ENCODE peak calls at places on chromosome 1, in five cellular contexts. One of them, this sample, is unnamed.

GRCh38 chr1:28265577-28265976 is 6.3 kb downstream of the SESN2 start:
- DNase-seq in cardiac muscle cell: no peak
- DNase-seq in CD8-positive, alpha-beta T cell: no peak
- DNase-seq in A673: no peak
- DNase-seq in upper lobe of right lung: no peak
- DNase-seq in this sample: no peak

GRCh38 chr1:115714572-115715141 is 53.9 kb downstream of the CASQ2 start:
- DNase-seq in cardiac muscle cell: no peak
- DNase-seq in CD8-positive, alpha-beta T cell: no peak
- DNase-seq in A673: no peak
- DNase-seq in upper lobe of right lung: no peak
- DNase-seq in this sample: no peak

GRCh38 chr1:30257322-30257721 is 466.1 kb downstream of the MATN1 start:
- DNase-seq in cardiac muscle cell: no peak
- DNase-seq in CD8-positive, alpha-beta T cell: no peak
- DNase-seq in A673: no peak
- DNase-seq in upper lobe of right lung: no peak
- DNase-seq in this sample: no peak

GRCh38 chr1:182274618-182275017 is 117.0 kb downstream of the GLUL start:
- DNase-seq in cardiac muscle cell: no peak
- DNase-seq in CD8-positive, alpha-beta T cell: no peak
- DNase-seq in A673: no peak
- DNase-seq in upper lobe of right lung: no peak
- DNase-seq in this sample: no peak

GRCh38 chr1:234600418-234601216 is 9.4 kb downstream of the IRF2BP2 start:
- DNase-seq in cardiac muscle cell: no peak
- DNase-seq in CD8-positive, alpha-beta T cell: no peak
- DNase-seq in A673: peak; percentile 25
- DNase-seq in upper lobe of right lung: no peak
- DNase-seq in this sample: peak; percentile 68

GRCh38 chr1:2415801-2416208 is 3.4 kb upstream of the PEX10 start:
- DNase-seq in cardiac muscle cell: no peak
- DNase-seq in CD8-positive, alpha-beta T cell: peak; percentile 35
- DNase-seq in A673: no peak
- DNase-seq in upper lobe of right lung: no peak
- DNase-seq in this sample: no peak

GRCh38 chr1:3910769-3911520 is 10.9 kb upstream of the C1orf174 start:
- DNase-seq in cardiac muscle cell: peak; percentile 80
- DNase-seq in CD8-positive, alpha-beta T cell: peak; percentile 60
- DNase-seq in A673: peak; percentile 78
- DNase-seq in upper lobe of right lung: peak; percentile 89
- DNase-seq in this sample: peak; percentile 85

GRCh38 chr1:9593492-9594465 is 5.1 kb downstream of the TMEM201 start:
- DNase-seq in cardiac muscle cell: peak; percentile 94
- DNase-seq in CD8-positive, alpha-beta T cell: no peak
- DNase-seq in A673: peak; percentile 97
- DNase-seq in upper lobe of right lung: peak; percentile 71
- DNase-seq in this sample: peak; percentile 85

GRCh38 chr1:172500207-172500606 is 32.7 kb upstream of the SUCO start:
- DNase-seq in cardiac muscle cell: no peak
- DNase-seq in CD8-positive, alpha-beta T cell: no peak
- DNase-seq in A673: no peak
- DNase-seq in upper lobe of right lung: no peak
- DNase-seq in this sample: no peak

GRCh38 chr1:217134857-217135568 is 411.8 kb upstream of the ESRRG start:
- DNase-seq in cardiac muscle cell: peak; percentile 62
- DNase-seq in CD8-positive, alpha-beta T cell: no peak
- DNase-seq in A673: no peak
- DNase-seq in upper lobe of right lung: no peak
- DNase-seq in this sample: no peak

GRCh38 chr1:26696191-26696644 is 403 bp downstream of the ARID1A start:
- DNase-seq in cardiac muscle cell: no peak
- DNase-seq in CD8-positive, alpha-beta T cell: peak; percentile 35
- DNase-seq in A673: no peak
- DNase-seq in upper lobe of right lung: peak; percentile 76
- DNase-seq in this sample: peak; percentile 81

GRCh38 chr1:26697978-26698849 is 2.4 kb downstream of the ARID1A start:
- DNase-seq in cardiac muscle cell: peak; percentile 82
- DNase-seq in CD8-positive, alpha-beta T cell: peak; percentile 16
- DNase-seq in A673: peak; percentile 88
- DNase-seq in upper lobe of right lung: peak; percentile 73
- DNase-seq in this sample: no peak

GRCh38 chr1:26695417-26696190 is at the start of gene ARID1A:
- DNase-seq in cardiac muscle cell: peak; percentile 97
- DNase-seq in CD8-positive, alpha-beta T cell: peak; percentile 93
- DNase-seq in A673: peak; percentile 98
- DNase-seq in upper lobe of right lung: peak; percentile 99
- DNase-seq in this sample: peak; percentile 97

GRCh38 chr1:26697441-26697977 is 1.7 kb downstream of the ARID1A start:
- DNase-seq in cardiac muscle cell: peak; percentile 30
- DNase-seq in CD8-positive, alpha-beta T cell: no peak
- DNase-seq in A673: no peak
- DNase-seq in upper lobe of right lung: no peak
- DNase-seq in this sample: no peak

GRCh38 chr1:26696645-26697440 is 1.0 kb downstream of the ARID1A start:
- DNase-seq in cardiac muscle cell: peak; percentile 44
- DNase-seq in CD8-positive, alpha-beta T cell: peak; percentile 55
- DNase-seq in A673: no peak
- DNase-seq in upper lobe of right lung: peak; percentile 79
- DNase-seq in this sample: peak; percentile 85
- H3K27ac ChIP-seq in cardiac muscle cell: peak overlapping the region; percentile 98
- H3K27ac ChIP-seq in CD8-positive, alpha-beta T cell: peak overlapping the region; percentile 44
- H3K27ac ChIP-seq in A673: peak overlapping the region; percentile 97
- H3K27ac ChIP-seq in upper lobe of right lung: peak overlapping the region; percentile 91
- H3K27ac ChIP-seq in this sample: peak overlapping the region; percentile 93

DNA sequence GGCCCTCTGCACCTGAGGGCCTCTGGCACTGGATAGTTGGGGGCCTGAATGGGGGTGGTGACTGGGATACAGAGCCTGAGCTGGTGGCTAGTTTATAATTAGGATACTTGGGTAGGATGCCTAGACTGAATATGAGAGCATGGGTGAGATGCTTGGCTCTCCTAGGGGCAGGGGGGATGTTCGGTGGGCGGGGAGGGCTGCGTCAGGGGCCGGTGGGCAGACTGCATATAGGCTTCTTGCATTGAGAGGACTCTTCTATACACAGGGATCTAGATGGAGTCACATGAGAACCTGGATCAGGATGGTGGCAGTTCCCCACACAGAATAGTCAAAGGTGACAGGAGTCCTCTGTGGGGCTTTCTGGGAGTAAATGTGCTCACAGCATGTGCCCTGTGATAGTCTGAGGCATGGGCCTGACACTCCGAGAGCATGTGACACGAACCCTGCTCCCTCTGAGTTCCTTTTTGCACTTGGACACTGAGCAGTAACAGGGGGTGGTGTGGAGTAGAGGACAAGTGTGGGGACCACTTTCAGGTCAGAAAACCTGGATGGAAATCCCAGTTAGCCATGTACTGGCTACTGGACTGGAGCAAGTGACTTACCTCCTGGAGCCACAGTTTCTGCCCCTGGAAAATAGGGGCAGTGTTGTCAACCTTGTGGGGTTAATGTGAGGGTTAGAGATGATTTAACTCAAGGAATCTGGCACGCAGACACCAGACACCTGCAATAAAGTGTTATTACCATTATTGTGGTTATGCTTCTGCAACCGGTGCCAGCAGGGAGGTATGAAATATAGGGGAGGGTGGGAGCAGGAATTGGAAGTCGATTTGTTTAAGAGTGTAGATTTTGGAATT is 2.2 kb downstream of the MAP7D1 start:
- DNase-seq in cardiac muscle cell: no peak
- DNase-seq in CD8-positive, alpha-beta T cell: no peak
- DNase-seq in A673: no peak
- DNase-seq in upper lobe of right lung: no peak
- DNase-seq in this sample: peak; percentile 62
- H3K4me1 ChIP-seq in cardiac muscle cell: peaks cover 49% of the 10 kb centered on the region
- H3K4me1 ChIP-seq in CD8-positive, alpha-beta T cell: peaks cover 75% of the 10 kb centered on the region
- H3K4me1 ChIP-seq in A673: peaks cover 45% of the 10 kb centered on the region
- H3K4me1 ChIP-seq in upper lobe of right lung: peaks cover 69% of the 10 kb centered on the region
- H3K4me1 ChIP-seq in this sample: peaks cover 5% of the 10 kb centered on the region

DNA sequence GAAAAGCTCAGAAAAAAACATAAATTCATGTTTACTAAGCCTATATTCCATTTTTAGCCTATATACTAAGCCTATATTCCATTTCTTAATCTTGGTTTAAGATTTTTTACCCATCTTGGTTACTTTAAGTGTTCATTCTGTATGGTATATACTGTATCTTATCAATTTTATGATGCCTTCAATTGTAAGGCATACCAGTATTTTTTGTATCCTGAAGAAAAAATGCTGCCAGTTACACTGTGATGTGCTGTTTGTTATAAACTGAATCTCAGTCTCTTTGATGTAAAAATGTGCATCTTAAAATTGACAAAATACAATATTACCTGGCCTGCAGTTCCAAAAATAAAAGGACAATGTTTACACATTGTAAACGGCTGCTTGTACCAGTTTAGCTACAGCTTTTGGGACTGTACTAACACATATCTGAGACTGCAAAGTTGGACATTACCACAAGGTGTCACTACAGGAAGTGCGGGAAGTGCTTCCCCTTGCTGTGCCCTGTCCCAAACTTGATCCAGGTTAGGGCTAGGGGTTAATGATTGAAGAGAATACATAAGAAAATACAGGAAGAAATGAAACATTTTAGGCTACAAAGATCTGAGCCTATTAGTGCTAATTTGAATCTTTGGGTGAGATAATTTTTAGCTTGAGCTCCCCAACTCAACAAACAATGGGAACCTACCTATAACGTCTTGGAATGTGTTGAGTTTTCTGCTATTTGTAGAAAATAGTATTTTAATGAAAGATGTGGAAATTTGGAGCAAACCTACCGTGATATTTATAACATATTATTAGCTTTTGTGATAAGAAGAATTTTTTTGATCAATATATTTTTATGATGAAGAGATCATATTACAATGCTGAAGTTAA is 108.9 kb downstream of the LBR start:
- DNase-seq in cardiac muscle cell: peak; percentile 63
- DNase-seq in CD8-positive, alpha-beta T cell: no peak
- DNase-seq in A673: peak; percentile 75
- DNase-seq in upper lobe of right lung: no peak
- DNase-seq in this sample: no peak
- H3K27ac ChIP-seq in cardiac muscle cell: no peak overlapping the region
- H3K27ac ChIP-seq in CD8-positive, alpha-beta T cell: no peak overlapping the region
- H3K27ac ChIP-seq in A673: no peak overlapping the region
- H3K27ac ChIP-seq in upper lobe of right lung: no peak overlapping the region
- H3K27ac ChIP-seq in this sample: no peak overlapping the region

DNA sequence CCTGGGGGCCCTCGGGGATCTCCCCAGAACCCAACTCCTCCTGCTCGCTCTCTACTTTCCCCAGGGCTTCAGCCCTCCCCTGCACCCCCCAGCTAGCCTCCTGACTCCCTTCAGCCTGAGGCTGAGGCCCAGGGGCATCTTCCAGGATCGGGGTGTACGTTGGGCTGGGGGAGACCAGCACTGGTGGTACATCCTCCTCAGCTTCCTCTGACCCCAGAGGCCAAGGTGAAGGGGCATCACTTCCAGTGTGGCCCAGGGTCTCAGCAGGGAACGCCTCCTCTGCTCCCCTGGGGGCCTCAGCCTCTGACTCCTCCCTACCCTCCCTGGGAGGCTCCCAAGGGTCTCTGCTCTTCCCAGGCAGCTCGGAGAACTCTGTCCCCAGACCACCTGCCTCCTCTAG is 6.8 kb downstream of the NES start:
- DNase-seq in cardiac muscle cell: no peak
- DNase-seq in CD8-positive, alpha-beta T cell: no peak
- DNase-seq in A673: no peak
- DNase-seq in upper lobe of right lung: no peak
- DNase-seq in this sample: no peak
- H3K4me1 ChIP-seq in cardiac muscle cell: peaks cover 80% of the 10 kb centered on the region
- H3K4me1 ChIP-seq in CD8-positive, alpha-beta T cell: no peaks in the 10 kb centered on the region
- H3K4me1 ChIP-seq in A673: no peaks in the 10 kb centered on the region
- H3K4me1 ChIP-seq in upper lobe of right lung: peaks cover 30% of the 10 kb centered on the region
- H3K4me1 ChIP-seq in this sample: no peaks in the 10 kb centered on the region

GRCh38 chr1:43783671-43784205 is 76.4 kb downstream of the ST3GAL3 start:
- DNase-seq in cardiac muscle cell: no peak
- DNase-seq in CD8-positive, alpha-beta T cell: no peak
- DNase-seq in A673: no peak
- DNase-seq in upper lobe of right lung: no peak
- DNase-seq in this sample: no peak

GRCh38 chr1:43783096-43783670 is 75.8 kb downstream of the ST3GAL3 start:
- DNase-seq in cardiac muscle cell: no peak
- DNase-seq in CD8-positive, alpha-beta T cell: no peak
- DNase-seq in A673: no peak
- DNase-seq in upper lobe of right lung: no peak
- DNase-seq in this sample: no peak

GRCh38 chr1:43786975-43787374 is 79.6 kb downstream of the ST3GAL3 start:
- DNase-seq in cardiac muscle cell: peak; percentile 64
- DNase-seq in CD8-positive, alpha-beta T cell: no peak
- DNase-seq in A673: no peak
- DNase-seq in upper lobe of right lung: no peak
- DNase-seq in this sample: no peak

GRCh38 chr1:43789604-43790288 is 82.4 kb downstream of the ST3GAL3 start:
- DNase-seq in cardiac muscle cell: no peak
- DNase-seq in CD8-positive, alpha-beta T cell: peak; percentile 4
- DNase-seq in A673: no peak
- DNase-seq in upper lobe of right lung: no peak
- DNase-seq in this sample: no peak

GRCh38 chr1:43786201-43786958 is 79.0 kb downstream of the ST3GAL3 start:
- DNase-seq in cardiac muscle cell: no peak
- DNase-seq in CD8-positive, alpha-beta T cell: no peak
- DNase-seq in A673: no peak
- DNase-seq in upper lobe of right lung: no peak
- DNase-seq in this sample: no peak
- H3K27ac ChIP-seq in cardiac muscle cell: peak overlapping the region; percentile 80
- H3K27ac ChIP-seq in CD8-positive, alpha-beta T cell: no peak overlapping the region
- H3K27ac ChIP-seq in A673: no peak overlapping the region
- H3K27ac ChIP-seq in upper lobe of right lung: no peak overlapping the region
- H3K27ac ChIP-seq in this sample: no peak overlapping the region